ENCODE peak calls at places on chromosomes 1 and 21, in nine cellular contexts. One of them, this sample, is unnamed.

GRCh38 chr1:23263380-23263887 is 46.1 kb upstream of the HTR1D start:
- DNase-seq in body of pancreas: no peak
- DNase-seq in foreskin fibroblast: no peak
- DNase-seq in AML-193: no peak
- DNase-seq in astrocyte of the spinal cord: no peak
- DNase-seq in Calu3: no peak
- DNase-seq in cardiac fibroblast: no peak
- DNase-seq in head of caudate nucleus: no peak
- DNase-seq in stimulated activated naive CD4-positive, alpha-beta T cell: no peak
- DNase-seq in this sample: no peak

GRCh38 chr1:211675230-211676105 is at the start of gene NEK2:
- DNase-seq in stimulated activated naive CD4-positive, alpha-beta T cell: peak
- DNase-seq in foreskin fibroblast: peak
- DNase-seq in AML-193: peak
- DNase-seq in body of pancreas: peak
- DNase-seq in Calu3: peak
- DNase-seq in cardiac fibroblast: peak
- DNase-seq in astrocyte of the spinal cord: peak
- DNase-seq in head of caudate nucleus: peak
- DNase-seq in this sample: peak

GRCh38 chr1:8408151-8408839 is 90.4 kb downstream of the SLC45A1 start:
- DNase-seq in head of caudate nucleus: no peak
- DNase-seq in Calu3: no peak
- DNase-seq in stimulated activated naive CD4-positive, alpha-beta T cell: peak
- DNase-seq in foreskin fibroblast: peak
- DNase-seq in body of pancreas: peak
- DNase-seq in astrocyte of the spinal cord: peak
- DNase-seq in AML-193: no peak
- DNase-seq in cardiac fibroblast: peak
- DNase-seq in this sample: no peak

GRCh38 chr1:202316186-202316585 is 25.6 kb downstream of the UBE2T start:
- DNase-seq in body of pancreas: no peak
- DNase-seq in foreskin fibroblast: no peak
- DNase-seq in AML-193: no peak
- DNase-seq in cardiac fibroblast: no peak
- DNase-seq in Calu3: no peak
- DNase-seq in astrocyte of the spinal cord: no peak
- DNase-seq in stimulated activated naive CD4-positive, alpha-beta T cell: no peak
- DNase-seq in head of caudate nucleus: no peak
- DNase-seq in this sample: no peak

GRCh38 chr21:29299046-29299905 is 554 bp downstream of the BACH1 start:
- DNase-seq in astrocyte of the spinal cord: peak
- DNase-seq in foreskin fibroblast: peak
- DNase-seq in body of pancreas: peak
- DNase-seq in head of caudate nucleus: peak
- DNase-seq in stimulated activated naive CD4-positive, alpha-beta T cell: peak
- DNase-seq in Calu3: peak
- DNase-seq in cardiac fibroblast: peak
- DNase-seq in AML-193: no peak
- DNase-seq in this sample: peak

GRCh38 chr1:226545806-226546596 is 2.6 kb upstream of the STUM start:
- DNase-seq in head of caudate nucleus: no peak
- DNase-seq in cardiac fibroblast: no peak
- DNase-seq in body of pancreas: peak
- DNase-seq in astrocyte of the spinal cord: no peak
- DNase-seq in foreskin fibroblast: no peak
- DNase-seq in Calu3: no peak
- DNase-seq in stimulated activated naive CD4-positive, alpha-beta T cell: no peak
- DNase-seq in AML-193: no peak
- DNase-seq in this sample: no peak

GRCh38 chr1:55070291-55070690 is 30.9 kb downstream of the PCSK9 start:
- DNase-seq in astrocyte of the spinal cord: no peak
- DNase-seq in cardiac fibroblast: no peak
- DNase-seq in Calu3: no peak
- DNase-seq in head of caudate nucleus: no peak
- DNase-seq in body of pancreas: no peak
- DNase-seq in foreskin fibroblast: no peak
- DNase-seq in AML-193: no peak
- DNase-seq in stimulated activated naive CD4-positive, alpha-beta T cell: no peak
- DNase-seq in this sample: no peak

GRCh38 chr1:110504221-110504620 is 14.8 kb downstream of the KCNA10 start:
- DNase-seq in cardiac fibroblast: no peak
- DNase-seq in astrocyte of the spinal cord: no peak
- DNase-seq in stimulated activated naive CD4-positive, alpha-beta T cell: no peak
- DNase-seq in foreskin fibroblast: no peak
- DNase-seq in AML-193: no peak
- DNase-seq in head of caudate nucleus: no peak
- DNase-seq in Calu3: no peak
- DNase-seq in body of pancreas: no peak
- DNase-seq in this sample: no peak

GRCh38 chr1:76583237-76583868 is 283.9 kb upstream of the ST6GALNAC5 start:
- DNase-seq in foreskin fibroblast: no peak
- DNase-seq in body of pancreas: no peak
- DNase-seq in Calu3: no peak
- DNase-seq in stimulated activated naive CD4-positive, alpha-beta T cell: no peak
- DNase-seq in AML-193: no peak
- DNase-seq in astrocyte of the spinal cord: no peak
- DNase-seq in cardiac fibroblast: no peak
- DNase-seq in head of caudate nucleus: no peak
- DNase-seq in this sample: no peak

GRCh38 chr1:171652234-171652822 is at the start of gene MYOC:
- DNase-seq in cardiac fibroblast: no peak
- DNase-seq in astrocyte of the spinal cord: no peak
- DNase-seq in foreskin fibroblast: no peak
- DNase-seq in Calu3: no peak
- DNase-seq in body of pancreas: no peak
- DNase-seq in AML-193: no peak
- DNase-seq in stimulated activated naive CD4-positive, alpha-beta T cell: no peak
- DNase-seq in head of caudate nucleus: no peak
- DNase-seq in this sample: no peak

GRCh38 chr1:70072239-70072751 is 133.1 kb downstream of the LRRC40 start:
- DNase-seq in foreskin fibroblast: peak
- DNase-seq in astrocyte of the spinal cord: peak
- DNase-seq in body of pancreas: no peak
- DNase-seq in stimulated activated naive CD4-positive, alpha-beta T cell: no peak
- DNase-seq in Calu3: no peak
- DNase-seq in AML-193: peak
- DNase-seq in cardiac fibroblast: peak
- DNase-seq in head of caudate nucleus: no peak
- DNase-seq in this sample: no peak

GRCh38 chr1:38919075-38919474 is 22.6 kb downstream of the RHBDL2 start:
- DNase-seq in astrocyte of the spinal cord: no peak
- DNase-seq in stimulated activated naive CD4-positive, alpha-beta T cell: no peak
- DNase-seq in head of caudate nucleus: peak
- DNase-seq in cardiac fibroblast: no peak
- DNase-seq in body of pancreas: peak
- DNase-seq in AML-193: no peak
- DNase-seq in foreskin fibroblast: peak
- DNase-seq in Calu3: no peak
- DNase-seq in this sample: no peak

GRCh38 chr1:219478811-219479210 is 134.1 kb downstream of the ZC3H11B start:
- DNase-seq in cardiac fibroblast: no peak
- DNase-seq in head of caudate nucleus: no peak
- DNase-seq in AML-193: no peak
- DNase-seq in stimulated activated naive CD4-positive, alpha-beta T cell: no peak
- DNase-seq in Calu3: no peak
- DNase-seq in astrocyte of the spinal cord: no peak
- DNase-seq in foreskin fibroblast: no peak
- DNase-seq in body of pancreas: no peak
- DNase-seq in this sample: no peak

GRCh38 chr1:29631361-29631760 is 395.0 kb downstream of the PTPRU start:
- DNase-seq in astrocyte of the spinal cord: no peak
- DNase-seq in Calu3: no peak
- DNase-seq in AML-193: no peak
- DNase-seq in foreskin fibroblast: no peak
- DNase-seq in body of pancreas: no peak
- DNase-seq in head of caudate nucleus: no peak
- DNase-seq in stimulated activated naive CD4-positive, alpha-beta T cell: no peak
- DNase-seq in cardiac fibroblast: no peak
- DNase-seq in this sample: no peak

This sample was measured in CMK.